ENCODE peak calls at places on chromosomes 6 and 20, in four cellular contexts. G is GM10248, V is amygdala, D is HTR-8/SVneo. Z is an unnamed sample.

GRCh38 chr6:90297124-90297865 is 652 bp upstream of the BACH2 start:
- DNase-seq in D (no peak), G (peak), V (no peak), Z (no peak)

GRCh38 chr6:169530762-169531143 is 171.1 kb downstream of the WDR27 start:
- DNase-seq in G (no peak), D (no peak), V (no peak), Z (no peak)

GRCh38 chr6:3244003-3244831 is 14.5 kb upstream of the PSMG4 start:
- DNase-seq in V (no peak), D (no peak), G (no peak), Z (no peak)

GRCh38 chr6:37521674-37522073 is 22.0 kb upstream of the CCDC167 start:
- DNase-seq in D (no peak), V (no peak), G (peak), Z (no peak)

GRCh38 chr6:119323478-119323877 is 26.1 kb downstream of the MAN1A1 start:
- DNase-seq in V (no peak), G (no peak), D (no peak), Z (no peak)

GRCh38 chr20:6629564-6629963 is 137.9 kb upstream of the BMP2 start:
- DNase-seq in D (no peak), V (no peak), G (no peak), Z (no peak)

GRCh38 chr6:53795702-53796450 is 1.1 kb downstream of the LRRC1 start:
- DNase-seq in V (no peak), D (no peak), G (no peak), Z (no peak)

GRCh38 chr6:45884336-45884735 is 131.3 kb downstream of the CLIC5 start:
- DNase-seq in D (no peak), V (no peak), G (no peak), Z (no peak)

GRCh38 chr6:161393839-161394364 is 120.0 kb upstream of the AGPAT4 start:
- DNase-seq in G (peak), D (peak), V (no peak), Z (peak)

GRCh38 chr20:47179267-47179666 is 177.2 kb downstream of the ZMYND8 start:
- DNase-seq in D (no peak), G (no peak), V (no peak), Z (no peak)

GRCh38 chr6:24926639-24927038 is 9.1 kb downstream of the RIPOR2 start:
- DNase-seq in V (no peak), G (no peak), D (no peak), Z (no peak)

GRCh38 chr6:43967692-43968091 is 159.6 kb downstream of the MRPL14 start:
- DNase-seq in G (no peak), V (no peak), D (no peak), Z (no peak)

GRCh38 chr20:35001596-35002362 is 46.1 kb downstream of the MYH7B start:
- DNase-seq in V (no peak), G (no peak), D (no peak), Z (no peak)

GRCh38 chr6:139743629-139744028 is 369.2 kb upstream of the CITED2 start:
- DNase-seq in D (peak), G (no peak), V (no peak), Z (no peak)

GRCh38 chr20:19497064-19497463 is 261.0 kb upstream of the RIN2 start:
- DNase-seq in D (no peak), G (no peak), V (no peak), Z (no peak)

GRCh38 chr6:43393597-43393996 is 24.1 kb upstream of the ZNF318 start:
- DNase-seq in D (no peak), G (no peak), V (no peak), Z (no peak)

GRCh38 chr20:58233881-58234528 is 5.6 kb upstream of the ANKRD60 start:
- DNase-seq in D (peak), G (no peak), V (no peak), Z (peak)

GRCh38 chr6:38495922-38496635 is 143.7 kb downstream of the BTBD9 start:
- DNase-seq in V (no peak), D (no peak), G (peak), Z (no peak)

GRCh38 chr20:44104807-44105517 is 82.0 kb downstream of the JPH2 start:
- DNase-seq in D (no peak), G (no peak), V (no peak), Z (no peak)

GRCh38 chr6:146095481-146095880 is 66.6 kb downstream of the GRM1 start:
- DNase-seq in D (no peak), V (no peak), G (no peak), Z (no peak)

GRCh38 chr6:34546551-34547321 is 9.4 kb downstream of the SPDEF start:
- DNase-seq in V (no peak), D (no peak), G (no peak), Z (no peak)

GRCh38 chr6:105163186-105163585 is 16.6 kb downstream of the POPDC3 start:
- DNase-seq in G (no peak), V (no peak), D (no peak), Z (no peak)

GRCh38 chr6:33437666-33438065 is 16.7 kb upstream of the ZBTB9 start:
- DNase-seq in V (no peak), D (no peak), G (no peak), Z (no peak)

GRCh38 chr20:1472556-1473243 is 6.1 kb upstream of the NSFL1C start:
- DNase-seq in G (no peak), V (no peak), D (no peak), Z (peak)